ENCODE peak calls at places on chromosome 21, in ten cellular contexts. One of them, this sample, is unnamed.

GRCh38 chr21:23936224-23936623 is 1671.1 kb downstream of the MRPL39 start:
- DNase-seq in breast epithelium: no peak
- DNase-seq in A549: no peak
- DNase-seq in IMR-90: peak; percentile 48
- DNase-seq in ovary: no peak
- DNase-seq in lower leg skin: no peak
- DNase-seq in esophagus squamous epithelium: no peak
- DNase-seq in body of pancreas: no peak
- DNase-seq in sigmoid colon: no peak
- DNase-seq in transverse colon: no peak
- DNase-seq in this sample: no peak

GRCh38 chr21:17590443-17590842 is 22.3 kb downstream of the BTG3 start:
- DNase-seq in IMR-90: peak; percentile 54
- DNase-seq in lower leg skin: no peak
- DNase-seq in body of pancreas: no peak
- DNase-seq in transverse colon: no peak
- DNase-seq in breast epithelium: no peak
- DNase-seq in ovary: no peak
- DNase-seq in sigmoid colon: no peak
- DNase-seq in A549: no peak
- DNase-seq in esophagus squamous epithelium: no peak
- DNase-seq in this sample: no peak

GRCh38 chr21:38159355-38159754 is 97.4 kb upstream of the KCNJ15 start:
- DNase-seq in ovary: peak; percentile 59
- DNase-seq in esophagus squamous epithelium: peak; percentile 2
- DNase-seq in A549: no peak
- DNase-seq in body of pancreas: peak; percentile 73
- DNase-seq in IMR-90: peak; percentile 84
- DNase-seq in breast epithelium: peak; percentile 23
- DNase-seq in sigmoid colon: no peak
- DNase-seq in transverse colon: peak; percentile 58
- DNase-seq in lower leg skin: peak; percentile 45
- DNase-seq in this sample: no peak

GRCh38 chr21:23861908-23862504 is 1745.3 kb downstream of the MRPL39 start:
- DNase-seq in body of pancreas: no peak
- DNase-seq in IMR-90: no peak
- DNase-seq in sigmoid colon: no peak
- DNase-seq in esophagus squamous epithelium: no peak
- DNase-seq in breast epithelium: no peak
- DNase-seq in transverse colon: no peak
- DNase-seq in lower leg skin: no peak
- DNase-seq in A549: no peak
- DNase-seq in ovary: no peak
- DNase-seq in this sample: no peak

GRCh38 chr21:17585875-17586450 is 26.7 kb downstream of the BTG3 start:
- DNase-seq in lower leg skin: no peak
- DNase-seq in IMR-90: peak; percentile 62
- DNase-seq in ovary: no peak
- DNase-seq in sigmoid colon: no peak
- DNase-seq in body of pancreas: no peak
- DNase-seq in transverse colon: no peak
- DNase-seq in breast epithelium: no peak
- DNase-seq in esophagus squamous epithelium: no peak
- DNase-seq in A549: peak; percentile 5
- DNase-seq in this sample: no peak

GRCh38 chr21:37916795-37917142 is 512 bp upstream of the KCNJ6 start:
- DNase-seq in IMR-90: no peak
- DNase-seq in A549: peak; percentile 17
- DNase-seq in body of pancreas: no peak
- DNase-seq in esophagus squamous epithelium: no peak
- DNase-seq in sigmoid colon: no peak
- DNase-seq in breast epithelium: no peak
- DNase-seq in transverse colon: no peak
- DNase-seq in lower leg skin: no peak
- DNase-seq in ovary: no peak
- DNase-seq in this sample: no peak

GRCh38 chr21:38341546-38342012 is 84.8 kb downstream of the KCNJ15 start:
- DNase-seq in IMR-90: no peak
- DNase-seq in ovary: no peak
- DNase-seq in body of pancreas: no peak
- DNase-seq in sigmoid colon: no peak
- DNase-seq in A549: no peak
- DNase-seq in esophagus squamous epithelium: no peak
- DNase-seq in breast epithelium: no peak
- DNase-seq in lower leg skin: no peak
- DNase-seq in transverse colon: no peak
- DNase-seq in this sample: no peak

GRCh38 chr21:25845729-25846256 is 111.0 kb downstream of the GABPA start:
- DNase-seq in body of pancreas: no peak
- DNase-seq in A549: no peak
- DNase-seq in lower leg skin: no peak
- DNase-seq in ovary: no peak
- DNase-seq in breast epithelium: no peak
- DNase-seq in sigmoid colon: no peak
- DNase-seq in esophagus squamous epithelium: no peak
- DNase-seq in transverse colon: no peak
- DNase-seq in IMR-90: peak; percentile 14
- DNase-seq in this sample: no peak

GRCh38 chr21:43866659-43867331 is 1.8 kb downstream of the AGPAT3 start:
- DNase-seq in transverse colon: peak; percentile 82
- DNase-seq in IMR-90: no peak
- DNase-seq in lower leg skin: no peak
- DNase-seq in esophagus squamous epithelium: no peak
- DNase-seq in sigmoid colon: no peak
- DNase-seq in ovary: peak; percentile 42
- DNase-seq in breast epithelium: no peak
- DNase-seq in body of pancreas: peak; percentile 53
- DNase-seq in A549: no peak
- DNase-seq in this sample: peak; percentile 78

GRCh38 chr21:43603230-43603626 is 56.1 kb downstream of the HSF2BP start:
- DNase-seq in transverse colon: no peak
- DNase-seq in breast epithelium: no peak
- DNase-seq in lower leg skin: no peak
- DNase-seq in esophagus squamous epithelium: no peak
- DNase-seq in body of pancreas: no peak
- DNase-seq in ovary: no peak
- DNase-seq in A549: no peak
- DNase-seq in sigmoid colon: no peak
- DNase-seq in IMR-90: no peak
- DNase-seq in this sample: no peak

GRCh38 chr21:38236232-38236631 is 20.6 kb upstream of the KCNJ15 start:
- DNase-seq in breast epithelium: no peak
- DNase-seq in body of pancreas: no peak
- DNase-seq in sigmoid colon: no peak
- DNase-seq in transverse colon: no peak
- DNase-seq in IMR-90: no peak
- DNase-seq in A549: no peak
- DNase-seq in esophagus squamous epithelium: no peak
- DNase-seq in ovary: no peak
- DNase-seq in lower leg skin: no peak
- DNase-seq in this sample: no peak

GRCh38 chr21:35050348-35051286 is 1.5 kb upstream of the RUNX1 start:
- DNase-seq in sigmoid colon: peak; percentile 77
- DNase-seq in transverse colon: no peak
- DNase-seq in A549: no peak
- DNase-seq in IMR-90: peak; percentile 70
- DNase-seq in esophagus squamous epithelium: no peak
- DNase-seq in lower leg skin: no peak
- DNase-seq in ovary: no peak
- DNase-seq in breast epithelium: no peak
- DNase-seq in body of pancreas: no peak
- DNase-seq in this sample: no peak

GRCh38 chr21:35046880-35047229 is 2.2 kb downstream of the RUNX1 start:
- DNase-seq in lower leg skin: no peak
- DNase-seq in ovary: no peak
- DNase-seq in sigmoid colon: no peak
- DNase-seq in transverse colon: no peak
- DNase-seq in IMR-90: no peak
- DNase-seq in A549: no peak
- DNase-seq in esophagus squamous epithelium: no peak
- DNase-seq in body of pancreas: peak; percentile 14
- DNase-seq in breast epithelium: no peak
- DNase-seq in this sample: peak; percentile 79

GRCh38 chr21:35048183-35048601 is 910 bp downstream of the RUNX1 start:
- DNase-seq in transverse colon: no peak
- DNase-seq in sigmoid colon: no peak
- DNase-seq in A549: no peak
- DNase-seq in lower leg skin: no peak
- DNase-seq in IMR-90: no peak
- DNase-seq in body of pancreas: peak; percentile 16
- DNase-seq in ovary: no peak
- DNase-seq in breast epithelium: no peak
- DNase-seq in esophagus squamous epithelium: no peak
- DNase-seq in this sample: peak; percentile 90

GRCh38 chr21:35051287-35051818 is 2.3 kb upstream of the RUNX1 start:
- DNase-seq in body of pancreas: peak; percentile 87
- DNase-seq in ovary: no peak
- DNase-seq in esophagus squamous epithelium: peak; percentile 42
- DNase-seq in breast epithelium: peak; percentile 69
- DNase-seq in IMR-90: peak; percentile 80
- DNase-seq in transverse colon: peak; percentile 89
- DNase-seq in A549: peak; percentile 43
- DNase-seq in lower leg skin: peak; percentile 84
- DNase-seq in sigmoid colon: peak; percentile 90
- DNase-seq in this sample: peak; percentile 96

GRCh38 chr21:35048706-35049617 is at the start of gene RUNX1:
- DNase-seq in breast epithelium: peak; percentile 31
- DNase-seq in esophagus squamous epithelium: peak; percentile 22
- DNase-seq in transverse colon: peak; percentile 63
- DNase-seq in A549: no peak
- DNase-seq in body of pancreas: peak; percentile 21
- DNase-seq in ovary: no peak
- DNase-seq in sigmoid colon: no peak
- DNase-seq in lower leg skin: no peak
- DNase-seq in IMR-90: peak; percentile 56
- DNase-seq in this sample: peak; percentile 90
- TF ChIP-seq POLR2A in breast epithelium: no peak
- TF ChIP-seq POLR2A in esophagus squamous epithelium: peak; percentile 39
- TF ChIP-seq POLR2A in transverse colon: peak; percentile 43
- TF ChIP-seq POLR2A in A549: no peak
- TF ChIP-seq POLR2A in body of pancreas: no peak
- TF ChIP-seq POLR2A in ovary: no peak
- TF ChIP-seq POLR2A in sigmoid colon: no peak
- TF ChIP-seq POLR2A in lower leg skin: no peak
- TF ChIP-seq POLR2A in IMR-90: no peak
- TF ChIP-seq POLR2A in this sample: peak; percentile 63

GRCh38 chr21:14748662-14749061 is 202.5 kb upstream of the SAMSN1 start:
- DNase-seq in transverse colon: no peak
- DNase-seq in IMR-90: no peak
- DNase-seq in lower leg skin: no peak
- DNase-seq in esophagus squamous epithelium: no peak
- DNase-seq in body of pancreas: no peak
- DNase-seq in ovary: no peak
- DNase-seq in breast epithelium: no peak
- DNase-seq in A549: no peak
- DNase-seq in sigmoid colon: no peak
- DNase-seq in this sample: no peak
- H3K4me3 ChIP-seq in transverse colon: no peak overlapping the region
- H3K4me3 ChIP-seq in IMR-90: no peak overlapping the region
- H3K4me3 ChIP-seq in lower leg skin: no peak overlapping the region
- H3K4me3 ChIP-seq in esophagus squamous epithelium: no peak overlapping the region
- H3K4me3 ChIP-seq in body of pancreas: no peak overlapping the region
- H3K4me3 ChIP-seq in ovary: no peak overlapping the region
- H3K4me3 ChIP-seq in breast epithelium: no peak overlapping the region
- H3K4me3 ChIP-seq in A549: no peak overlapping the region
- H3K4me3 ChIP-seq in sigmoid colon: no peak overlapping the region
- H3K4me3 ChIP-seq in this sample: no peak overlapping the region

DNA sequence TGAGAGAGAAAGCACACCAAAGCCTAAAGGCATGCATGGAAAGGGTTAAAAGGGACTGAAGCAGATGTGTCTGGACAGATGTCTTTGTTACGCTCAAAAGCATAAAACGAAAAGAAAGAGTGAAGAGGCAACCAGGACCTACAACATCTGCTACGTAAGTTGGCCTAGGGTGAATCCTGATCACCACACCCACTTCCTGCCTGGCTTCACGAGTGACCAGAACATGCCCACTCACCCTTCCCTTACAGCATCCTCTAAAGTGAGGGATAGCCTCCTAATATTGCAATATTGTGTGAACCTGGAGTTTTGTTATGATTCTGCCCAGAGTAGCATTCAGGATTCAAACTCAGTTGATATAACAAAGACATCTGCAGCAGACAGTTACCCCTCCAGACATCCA is 10.6 kb upstream of the OLIG2 start:
- DNase-seq in breast epithelium: no peak
- DNase-seq in sigmoid colon: no peak
- DNase-seq in A549: no peak
- DNase-seq in esophagus squamous epithelium: no peak
- DNase-seq in IMR-90: no peak
- DNase-seq in transverse colon: no peak
- DNase-seq in body of pancreas: no peak
- DNase-seq in lower leg skin: no peak
- DNase-seq in ovary: no peak
- DNase-seq in this sample: no peak
- TF ChIP-seq CTCF in breast epithelium: no peak
- TF ChIP-seq CTCF in sigmoid colon: no peak
- TF ChIP-seq CTCF in A549: no peak
- TF ChIP-seq CTCF in esophagus squamous epithelium: no peak
- TF ChIP-seq CTCF in IMR-90: no peak
- TF ChIP-seq CTCF in transverse colon: no peak
- TF ChIP-seq CTCF in body of pancreas: no peak
- TF ChIP-seq CTCF in lower leg skin: no peak
- TF ChIP-seq CTCF in ovary: no peak
- TF ChIP-seq CTCF in this sample: no peak

GRCh38 chr21:46411691-46412090 is 47.0 kb upstream of the DIP2A start:
- DNase-seq in lower leg skin: no peak
- DNase-seq in transverse colon: no peak
- DNase-seq in esophagus squamous epithelium: no peak
- DNase-seq in ovary: no peak
- DNase-seq in IMR-90: no peak
- DNase-seq in A549: no peak
- DNase-seq in body of pancreas: no peak
- DNase-seq in sigmoid colon: no peak
- DNase-seq in breast epithelium: no peak
- DNase-seq in this sample: no peak

GRCh38 chr21:46414965-46415275 is 43.8 kb upstream of the DIP2A start:
- DNase-seq in A549: no peak
- DNase-seq in breast epithelium: no peak
- DNase-seq in transverse colon: no peak
- DNase-seq in ovary: no peak
- DNase-seq in sigmoid colon: peak; percentile 46
- DNase-seq in IMR-90: no peak
- DNase-seq in lower leg skin: no peak
- DNase-seq in body of pancreas: no peak
- DNase-seq in esophagus squamous epithelium: no peak
- DNase-seq in this sample: no peak

GRCh38 chr21:46411236-46411635 is 47.5 kb upstream of the DIP2A start:
- DNase-seq in sigmoid colon: no peak
- DNase-seq in esophagus squamous epithelium: no peak
- DNase-seq in A549: no peak
- DNase-seq in IMR-90: no peak
- DNase-seq in transverse colon: no peak
- DNase-seq in lower leg skin: no peak
- DNase-seq in ovary: no peak
- DNase-seq in body of pancreas: no peak
- DNase-seq in breast epithelium: no peak
- DNase-seq in this sample: no peak

GRCh38 chr21:46413365-46413696 is 45.4 kb upstream of the DIP2A start:
- DNase-seq in ovary: no peak
- DNase-seq in breast epithelium: no peak
- DNase-seq in sigmoid colon: peak; percentile 19
- DNase-seq in lower leg skin: no peak
- DNase-seq in A549: no peak
- DNase-seq in body of pancreas: no peak
- DNase-seq in esophagus squamous epithelium: no peak
- DNase-seq in IMR-90: no peak
- DNase-seq in transverse colon: no peak
- DNase-seq in this sample: no peak

GRCh38 chr21:46412521-46413364 is 45.9 kb upstream of the DIP2A start:
- DNase-seq in sigmoid colon: peak; percentile 55
- DNase-seq in body of pancreas: no peak
- DNase-seq in ovary: no peak
- DNase-seq in breast epithelium: no peak
- DNase-seq in lower leg skin: no peak
- DNase-seq in A549: no peak
- DNase-seq in esophagus squamous epithelium: no peak
- DNase-seq in transverse colon: no peak
- DNase-seq in IMR-90: no peak
- DNase-seq in this sample: no peak
- TF ChIP-seq POLR2A in sigmoid colon: no peak
- TF ChIP-seq POLR2A in body of pancreas: no peak
- TF ChIP-seq POLR2A in ovary: no peak
- TF ChIP-seq POLR2A in breast epithelium: no peak
- TF ChIP-seq POLR2A in lower leg skin: no peak
- TF ChIP-seq POLR2A in A549: no peak
- TF ChIP-seq POLR2A in esophagus squamous epithelium: no peak
- TF ChIP-seq POLR2A in transverse colon: no peak
- TF ChIP-seq POLR2A in IMR-90: no peak
- TF ChIP-seq POLR2A in this sample: no peak

This sample was measured in spleen.